ENCODE peak calls at places on chromosomes 12 and 14, in five cellular contexts. One of them, this sample, is unnamed. For H3K4me1, the result is how much of the 10 kb centered on the place peaks cover.

GRCh38 chr12:16165506-16165905 is 112.0 kb downstream of the SLC15A5 start:
- DNase-seq in PC-9: peak
- DNase-seq in tibial artery: peak
- DNase-seq in OCI-LY7: peak
- DNase-seq in body of pancreas: peak
- DNase-seq in this sample: no peak

GRCh38 chr14:65255029-65255545 is 152.8 kb upstream of the MAX start:
- DNase-seq in PC-9: peak
- DNase-seq in tibial artery: no peak
- DNase-seq in OCI-LY7: no peak
- DNase-seq in body of pancreas: no peak
- DNase-seq in this sample: no peak

GRCh38 chr12:103085541-103085940 is 128.1 kb downstream of the ASCL1 start:
- DNase-seq in OCI-LY7: no peak
- DNase-seq in PC-9: no peak
- DNase-seq in body of pancreas: no peak
- DNase-seq in tibial artery: no peak
- DNase-seq in this sample: no peak

GRCh38 chr12:91774471-91774921 is 371.1 kb downstream of the BTG1 start:
- DNase-seq in OCI-LY7: no peak
- DNase-seq in PC-9: peak
- DNase-seq in tibial artery: no peak
- DNase-seq in body of pancreas: peak
- DNase-seq in this sample: no peak

GRCh38 chr14:103556976-103557758 is 5.3 kb downstream of the BAG5 start:
- DNase-seq in OCI-LY7: no peak
- DNase-seq in tibial artery: no peak
- DNase-seq in PC-9: no peak
- DNase-seq in body of pancreas: no peak
- DNase-seq in this sample: no peak

GRCh38 chr12:6416596-6416995 is 28.2 kb upstream of the CD27 start:
- DNase-seq in body of pancreas: no peak
- DNase-seq in OCI-LY7: no peak
- DNase-seq in tibial artery: peak
- DNase-seq in PC-9: no peak
- DNase-seq in this sample: peak

GRCh38 chr12:3261782-3262359 is 184.7 kb downstream of the TSPAN9 start:
- DNase-seq in PC-9: no peak
- DNase-seq in body of pancreas: no peak
- DNase-seq in tibial artery: peak
- DNase-seq in OCI-LY7: no peak
- DNase-seq in this sample: no peak

GRCh38 chr12:53229454-53229853 is 2.6 kb downstream of the RARG start:
- DNase-seq in tibial artery: no peak
- DNase-seq in OCI-LY7: no peak
- DNase-seq in body of pancreas: no peak
- DNase-seq in PC-9: no peak
- DNase-seq in this sample: no peak

GRCh38 chr14:71165121-71165574 is 257.9 kb downstream of the PCNX1 start:
- DNase-seq in body of pancreas: peak
- DNase-seq in PC-9: peak
- DNase-seq in OCI-LY7: no peak
- DNase-seq in tibial artery: no peak
- DNase-seq in this sample: no peak

DNA sequence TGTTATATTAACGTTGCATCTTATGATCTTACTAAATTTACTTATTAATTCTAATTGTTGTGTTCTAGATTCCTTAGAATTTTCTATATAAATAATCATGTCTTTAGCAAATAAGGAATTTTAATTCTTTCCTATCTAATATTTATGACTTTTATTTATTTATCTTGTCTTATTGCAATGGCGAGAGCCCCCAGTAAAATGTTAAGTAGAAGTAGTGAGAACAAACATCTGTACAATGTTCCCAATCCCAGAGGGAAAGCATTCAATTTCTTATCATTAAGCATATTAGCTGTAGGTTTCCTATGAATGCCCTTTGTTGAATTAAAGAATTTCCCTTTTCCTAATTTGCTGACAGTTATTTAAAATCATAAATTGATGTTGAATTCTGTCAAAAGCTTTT is 203.7 kb upstream of the OTX2 start:
- DNase-seq in PC-9: no peak
- DNase-seq in tibial artery: no peak
- DNase-seq in OCI-LY7: no peak
- DNase-seq in body of pancreas: no peak
- DNase-seq in this sample: no peak
- TF ChIP-seq CTCF in PC-9: no peak
- TF ChIP-seq CTCF in tibial artery: no peak
- TF ChIP-seq CTCF in OCI-LY7: no peak
- TF ChIP-seq CTCF in body of pancreas: no peak
- TF ChIP-seq CTCF in this sample: no peak

GRCh38 chr12:132285991-132286681 is 43.3 kb downstream of the GALNT9 start:
- DNase-seq in body of pancreas: peak
- DNase-seq in OCI-LY7: no peak
- DNase-seq in PC-9: peak
- DNase-seq in tibial artery: peak
- DNase-seq in this sample: peak
- H3K4me1 ChIP-seq in body of pancreas: under half
- H3K4me1 ChIP-seq in OCI-LY7: under half
- H3K4me1 ChIP-seq in PC-9: under half
- H3K4me1 ChIP-seq in tibial artery: under half
- H3K4me1 ChIP-seq in this sample: under half

GRCh38 chr12:57211791-57212700 is 4.5 kb upstream of the NXPH4 start:
- DNase-seq in body of pancreas: no peak
- DNase-seq in PC-9: no peak
- DNase-seq in OCI-LY7: no peak
- DNase-seq in tibial artery: no peak
- DNase-seq in this sample: no peak
- TF ChIP-seq CTCF in body of pancreas: no peak
- TF ChIP-seq CTCF in PC-9: no peak
- TF ChIP-seq CTCF in OCI-LY7: no peak
- TF ChIP-seq CTCF in tibial artery: no peak
- TF ChIP-seq CTCF in this sample: no peak

GRCh38 chr14:53147893-53148292 is 5.2 kb downstream of the DDHD1 start:
- DNase-seq in body of pancreas: no peak
- DNase-seq in PC-9: no peak
- DNase-seq in OCI-LY7: no peak
- DNase-seq in tibial artery: no peak
- DNase-seq in this sample: no peak

GRCh38 chr14:53148612-53149202 is 4.4 kb downstream of the DDHD1 start:
- DNase-seq in OCI-LY7: no peak
- DNase-seq in body of pancreas: no peak
- DNase-seq in PC-9: no peak
- DNase-seq in tibial artery: no peak
- DNase-seq in this sample: no peak

GRCh38 chr14:53146739-53147138 is 6.4 kb downstream of the DDHD1 start:
- DNase-seq in body of pancreas: no peak
- DNase-seq in PC-9: no peak
- DNase-seq in tibial artery: no peak
- DNase-seq in OCI-LY7: no peak
- DNase-seq in this sample: no peak

GRCh38 chr14:53149656-53150319 is 3.3 kb downstream of the DDHD1 start:
- DNase-seq in tibial artery: no peak
- DNase-seq in body of pancreas: no peak
- DNase-seq in PC-9: no peak
- DNase-seq in OCI-LY7: peak
- DNase-seq in this sample: no peak

GRCh38 chr14:53147208-53147607 is 5.9 kb downstream of the DDHD1 start:
- DNase-seq in tibial artery: no peak
- DNase-seq in PC-9: no peak
- DNase-seq in body of pancreas: no peak
- DNase-seq in OCI-LY7: no peak
- DNase-seq in this sample: no peak
- H3K4me1 ChIP-seq in tibial artery: under half
- H3K4me1 ChIP-seq in PC-9: under half
- H3K4me1 ChIP-seq in body of pancreas: under half
- H3K4me1 ChIP-seq in OCI-LY7: under half
- H3K4me1 ChIP-seq in this sample: under half

DNA sequence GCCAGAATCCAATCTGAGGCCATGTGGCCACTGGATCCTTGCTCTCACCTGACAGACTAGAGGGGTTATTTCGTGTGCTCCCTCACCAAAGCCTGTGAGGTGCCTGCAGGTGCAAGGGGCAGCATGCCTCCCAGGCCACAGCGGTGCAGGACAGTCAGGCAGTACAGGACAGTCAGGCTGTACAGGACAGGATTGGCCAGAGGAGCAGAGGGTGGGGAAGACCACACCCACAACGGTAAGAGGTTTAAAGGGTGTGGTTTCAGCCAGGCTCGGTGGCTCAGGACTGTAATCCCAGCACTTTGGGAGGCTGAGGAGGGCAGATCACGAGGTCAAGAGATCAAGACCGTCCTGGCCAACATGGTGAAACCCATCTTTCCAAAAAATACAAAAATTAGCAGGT is 3.1 kb upstream of the BRF1 start:
- DNase-seq in body of pancreas: no peak
- DNase-seq in OCI-LY7: no peak
- DNase-seq in PC-9: no peak
- DNase-seq in tibial artery: no peak
- DNase-seq in this sample: no peak
- TF ChIP-seq CTCF in body of pancreas: no peak
- TF ChIP-seq CTCF in OCI-LY7: no peak
- TF ChIP-seq CTCF in PC-9: no peak
- TF ChIP-seq CTCF in tibial artery: no peak
- TF ChIP-seq CTCF in this sample: no peak

GRCh38 chr12:9615420-9616135 is 7.9 kb upstream of the KLRB1 start:
- DNase-seq in body of pancreas: no peak
- DNase-seq in tibial artery: no peak
- DNase-seq in PC-9: no peak
- DNase-seq in OCI-LY7: peak
- DNase-seq in this sample: no peak
- H3K4me1 ChIP-seq in body of pancreas: under half
- H3K4me1 ChIP-seq in tibial artery: under half
- H3K4me1 ChIP-seq in PC-9: under half
- H3K4me1 ChIP-seq in OCI-LY7: half or more
- H3K4me1 ChIP-seq in this sample: under half

DNA sequence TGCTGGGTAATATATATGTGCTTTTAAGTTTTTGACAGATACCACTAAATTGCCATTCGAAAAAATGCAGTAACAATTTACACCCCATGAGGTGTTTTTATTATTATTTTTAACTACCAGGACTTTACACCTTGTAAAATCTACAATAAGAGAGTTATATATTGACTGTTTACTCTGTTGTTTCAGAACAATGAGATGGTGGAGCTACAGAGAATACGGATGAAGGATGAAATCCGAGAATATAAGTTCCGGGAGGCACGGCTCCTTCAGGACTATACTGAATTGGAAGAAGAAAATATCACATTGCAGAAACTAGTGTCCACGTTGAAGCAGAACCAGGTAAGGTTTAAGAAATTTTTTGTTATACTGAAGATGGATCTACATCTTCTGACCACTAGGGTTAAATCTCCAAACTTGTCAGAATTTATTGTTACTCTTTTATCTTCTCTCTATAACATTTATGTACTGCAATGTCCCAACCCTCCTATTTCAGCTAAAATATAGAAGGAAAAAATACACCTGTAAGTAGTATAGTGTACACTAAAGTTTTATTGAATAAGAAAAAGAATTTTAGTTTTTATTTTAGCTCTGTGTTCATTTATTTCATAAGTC is 105.4 kb upstream of the FGD4 start:
- DNase-seq in OCI-LY7: no peak
- DNase-seq in tibial artery: no peak
- DNase-seq in body of pancreas: no peak
- DNase-seq in PC-9: no peak
- DNase-seq in this sample: no peak
- TF ChIP-seq CTCF in OCI-LY7: peak
- TF ChIP-seq CTCF in tibial artery: no peak
- TF ChIP-seq CTCF in body of pancreas: no peak
- TF ChIP-seq CTCF in PC-9: peak
- TF ChIP-seq CTCF in this sample: no peak

GRCh38 chr12:123152823-123153222 is 1.9 kb upstream of the PITPNM2 start:
- DNase-seq in PC-9: no peak
- DNase-seq in tibial artery: no peak
- DNase-seq in OCI-LY7: no peak
- DNase-seq in body of pancreas: no peak
- DNase-seq in this sample: no peak
- H3K4me1 ChIP-seq in PC-9: under half
- H3K4me1 ChIP-seq in tibial artery: under half
- H3K4me1 ChIP-seq in OCI-LY7: under half
- H3K4me1 ChIP-seq in body of pancreas: under half
- H3K4me1 ChIP-seq in this sample: under half

GRCh38 chr12:11882301-11883019 is 188.3 kb upstream of the BCL2L14 start:
- DNase-seq in body of pancreas: no peak
- DNase-seq in OCI-LY7: no peak
- DNase-seq in PC-9: no peak
- DNase-seq in tibial artery: no peak
- DNase-seq in this sample: no peak
- TF ChIP-seq CTCF in body of pancreas: no peak
- TF ChIP-seq CTCF in OCI-LY7: no peak
- TF ChIP-seq CTCF in PC-9: no peak
- TF ChIP-seq CTCF in tibial artery: no peak
- TF ChIP-seq CTCF in this sample: no peak

GRCh38 chr14:61342486-61342885 is 21.1 kb downstream of the PRKCH start:
- DNase-seq in tibial artery: no peak
- DNase-seq in OCI-LY7: no peak
- DNase-seq in body of pancreas: no peak
- DNase-seq in PC-9: no peak
- DNase-seq in this sample: no peak
- H3K4me1 ChIP-seq in tibial artery: under half
- H3K4me1 ChIP-seq in OCI-LY7: under half
- H3K4me1 ChIP-seq in body of pancreas: under half
- H3K4me1 ChIP-seq in PC-9: under half
- H3K4me1 ChIP-seq in this sample: half or more

This sample was measured in heart left ventricle.